ENCODE peak calls at places on chromosomes 2 and 18, in four cellular contexts. I is K562, W is GM12878, O is SK-N-SH. K is an unnamed sample.

GRCh38 chr2:235722869-235723268 is 229.0 kb downstream of the AGAP1 start:
- DNase-seq in I (no peak), W (no peak), O (no peak), K (no peak)

GRCh38 chr18:46756559-46757201 is at the start of gene ST8SIA5:
- DNase-seq in I (no peak), W (no peak), O (peak; percentile 74), K (peak; percentile 88)

GRCh38 chr2:233011268-233012190 is 1.5 kb downstream of the NGEF start:
- DNase-seq in I (no peak), W (no peak), O (no peak), K (no peak)

GRCh38 chr2:84257871-84258270 is 201.2 kb downstream of the SUCLG1 start:
- DNase-seq in I (no peak), W (no peak), O (no peak), K (no peak)

GRCh38 chr2:121722479-121722878 is 14.2 kb downstream of the NIFK start:
- DNase-seq in I (peak; percentile 62), W (no peak), O (no peak), K (no peak)

GRCh38 chr2:11071207-11071606 is 84.1 kb upstream of the SLC66A3 start:
- DNase-seq in I (peak; percentile 14), W (no peak), O (no peak), K (no peak)

GRCh38 chr2:42249887-42250286 is 80.7 kb downstream of the EML4 start:
- DNase-seq in I (no peak), W (no peak), O (no peak), K (no peak)

GRCh38 chr18:49111191-49111988 is 160.6 kb upstream of the SMAD7 start:
- DNase-seq in I (peak; percentile 17), W (no peak), O (peak; percentile 20), K (no peak)

GRCh38 chr2:172639823-172640222 is 83.9 kb downstream of the PDK1 start:
- DNase-seq in I (peak; percentile 11), W (no peak), O (no peak), K (no peak)

GRCh38 chr2:44291281-44292248 is 16.3 kb downstream of the SLC3A1 start:
- DNase-seq in I (peak; percentile 28), W (no peak), O (peak; percentile 76), K (no peak)

GRCh38 chr18:11947214-11948119 is 33.8 kb upstream of the IMPA2 start:
- DNase-seq in I (peak; percentile 83), W (peak; percentile 69), O (no peak), K (peak; percentile 83)

GRCh38 chr2:180705122-180705521 is 275.3 kb upstream of the UBE2E3 start:
- DNase-seq in I (no peak), W (no peak), O (no peak), K (no peak)

GRCh38 chr18:35410561-35410960 is 33.4 kb upstream of the ZNF396 start:
- DNase-seq in I (no peak), W (no peak), O (no peak), K (no peak)

GRCh38 chr2:85933753-85934594 is 45.2 kb upstream of the ST3GAL5 start:
- DNase-seq in I (peak; percentile 85), W (no peak), O (no peak), K (no peak)

DNA sequence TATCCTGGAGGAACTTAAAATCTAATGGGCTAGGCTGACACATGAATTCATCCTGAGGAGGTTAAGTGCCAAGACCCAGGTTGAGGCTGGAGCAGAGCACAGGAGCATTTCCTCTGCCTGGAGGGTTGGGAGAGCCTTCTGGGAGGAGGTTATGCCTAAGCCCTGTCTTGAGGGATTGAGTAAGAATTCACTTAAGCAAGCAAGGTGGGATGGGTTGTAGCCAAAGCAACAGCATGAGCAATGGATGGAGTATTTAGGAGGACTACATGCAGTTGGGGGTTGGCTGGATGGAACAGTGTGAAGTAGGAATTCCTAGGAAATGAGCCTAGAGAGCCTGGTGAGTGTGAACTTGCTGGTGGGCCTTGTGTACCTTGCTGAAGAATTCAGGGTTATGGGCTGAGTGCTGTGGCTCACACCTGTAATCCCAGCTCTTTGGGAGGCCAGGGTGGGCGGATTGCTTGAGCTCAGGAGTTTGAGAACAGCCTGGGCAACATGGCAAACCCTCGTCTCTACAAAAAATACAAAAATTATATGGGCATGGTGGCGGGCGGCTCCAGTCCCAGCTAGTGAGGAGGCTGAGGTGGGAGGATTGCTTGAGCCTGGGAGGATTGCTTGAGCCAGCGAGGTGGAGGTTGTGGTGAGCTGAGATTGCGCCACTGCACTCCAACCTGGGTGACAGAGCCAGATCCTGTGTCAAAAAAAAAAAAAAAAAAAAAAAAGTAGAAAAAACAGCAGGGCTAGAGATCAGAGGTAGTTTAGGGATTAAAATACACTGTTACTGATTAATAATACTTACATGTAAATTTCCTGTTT is 22.2 kb downstream of the TANC1 start:
- DNase-seq in I (no peak), W (no peak), O (no peak), K (no peak)
- TF ChIP-seq NRF1 in I (no peak), W (no peak), O (no peak), K (no peak)

GRCh38 chr2:111155610-111156009 is 34.9 kb downstream of the BCL2L11 start:
- DNase-seq in I (no peak), W (no peak), O (no peak), K (no peak)

GRCh38 chr2:111157798-111158197 is 37.1 kb downstream of the BCL2L11 start:
- DNase-seq in I (no peak), W (peak; percentile 69), O (no peak), K (no peak)

GRCh38 chr2:111156529-111156928 is 35.8 kb downstream of the BCL2L11 start:
- DNase-seq in I (no peak), W (no peak), O (no peak), K (no peak)

GRCh38 chr2:111154758-111155157 is 34.0 kb downstream of the BCL2L11 start:
- DNase-seq in I (no peak), W (no peak), O (no peak), K (no peak)

DNA sequence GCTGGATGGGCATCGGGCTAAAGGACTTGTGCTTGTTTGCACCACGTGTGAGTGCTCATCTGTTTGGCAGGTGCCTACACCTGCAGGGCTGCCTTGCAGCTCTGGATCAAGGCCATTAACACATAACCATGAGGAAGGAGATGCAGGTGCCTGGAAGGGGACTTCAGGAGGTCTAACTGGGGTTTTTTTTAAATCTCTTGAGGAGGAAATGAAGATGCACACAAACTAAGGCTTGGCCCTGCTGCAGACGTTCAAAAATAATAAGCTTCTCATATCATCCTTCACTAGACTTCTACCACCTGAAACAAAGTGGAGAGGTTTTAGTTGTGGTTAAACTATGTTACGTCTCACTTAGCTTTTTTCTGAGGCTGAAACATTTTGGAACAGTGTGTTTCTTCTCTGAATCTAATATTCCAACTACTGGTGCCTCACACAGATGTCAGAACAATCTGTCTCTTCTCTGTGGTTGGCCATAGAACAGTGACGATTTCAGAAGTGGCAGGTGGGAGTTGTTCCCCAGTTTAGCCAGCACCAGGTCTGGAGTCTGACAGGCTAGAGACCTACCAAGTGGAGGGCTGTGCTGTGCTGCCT is 36.5 kb downstream of the BCL2L11 start:
- DNase-seq in I (no peak), W (no peak), O (no peak), K (no peak)
- H3K9ac ChIP-seq in I (no peak overlapping the region), W (no peak overlapping the region), O (no peak overlapping the region), K (no peak overlapping the region)

DNA sequence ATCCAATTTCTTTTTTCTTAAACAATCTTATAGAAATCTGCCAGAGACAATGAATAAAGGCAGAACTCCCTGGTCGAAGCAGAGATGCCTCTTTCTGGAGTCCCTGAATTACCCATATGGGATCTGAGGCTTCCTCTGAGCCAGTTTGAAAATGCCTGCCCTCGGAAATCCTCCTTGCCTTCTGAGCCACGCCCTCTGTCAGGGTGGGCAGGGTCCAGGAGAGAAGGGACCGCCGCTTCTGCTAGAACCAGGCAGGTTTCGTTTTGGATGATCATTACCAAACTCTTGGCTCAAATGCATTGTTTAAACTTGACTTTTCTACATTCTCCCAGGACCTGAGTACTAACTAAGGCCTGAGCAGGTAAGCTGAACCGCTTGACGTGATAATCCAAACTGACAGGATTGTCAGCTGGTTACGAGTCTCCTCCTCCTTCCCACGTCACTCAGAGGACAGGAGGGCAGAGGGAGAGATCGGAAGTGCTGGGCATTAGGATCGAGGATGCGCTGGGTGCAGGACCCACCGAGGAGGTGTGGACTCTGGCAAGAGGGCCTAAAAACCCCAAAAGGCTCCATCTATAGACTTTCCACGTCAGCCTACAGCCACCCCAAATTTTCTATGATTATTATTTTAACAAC is 128.4 kb downstream of the KLHL29 start:
- DNase-seq in I (no peak), W (no peak), O (no peak), K (no peak)
- TF ChIP-seq NRF1 in I (no peak), W (no peak), O (no peak), K (no peak)

GRCh38 chr2:101699191-101699938 is 1.9 kb downstream of the MAP4K4 start:
- DNase-seq in I (no peak), W (no peak), O (no peak), K (no peak)
- H3K9ac ChIP-seq in I (peak overlapping the region; percentile 58), W (no peak overlapping the region), O (peak overlapping the region; percentile 90), K (peak overlapping the region; percentile 6)

GRCh38 chr2:67213270-67213670 is 183.9 kb upstream of the ETAA1 start:
- DNase-seq in I (no peak), W (no peak), O (peak; percentile 43), K (no peak)
- TF ChIP-seq NRF1 in I (no peak), W (no peak), O (no peak), K (no peak)

DNA sequence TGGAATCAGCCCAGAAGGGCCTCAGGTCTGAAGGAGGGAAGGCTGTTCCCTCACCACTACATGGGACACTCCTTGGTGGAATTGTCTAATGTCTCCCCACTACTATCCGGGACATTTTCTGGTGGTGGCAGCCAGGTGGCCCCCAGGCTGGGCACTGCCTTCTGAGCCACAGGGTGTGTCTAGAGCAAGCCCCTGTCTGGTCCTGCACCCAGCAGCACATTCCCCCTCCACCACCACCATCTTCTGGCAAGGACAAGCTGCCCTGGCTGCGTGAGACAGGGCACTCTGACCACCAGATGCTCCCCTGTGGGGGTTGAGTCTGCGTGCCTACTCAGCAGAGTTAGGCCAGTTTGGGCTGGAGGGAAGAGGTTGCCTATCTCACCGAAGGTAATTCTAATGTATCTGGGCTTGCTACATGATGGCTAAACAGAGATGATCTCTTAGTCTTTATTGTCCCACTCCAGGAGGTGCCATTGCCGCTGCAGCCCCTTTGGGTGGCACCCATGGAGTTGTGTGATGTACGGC is 106.3 kb downstream of the PLB1 start:
- DNase-seq in I (no peak), W (no peak), O (no peak), K (no peak)
- H3K9ac ChIP-seq in I (no peak overlapping the region), W (no peak overlapping the region), O (no peak overlapping the region), K (no peak overlapping the region)

GRCh38 chr18:5167827-5168226 is 29.2 kb downstream of the AKAIN1 start:
- DNase-seq in I (no peak), W (no peak), O (no peak), K (no peak)
- TF ChIP-seq NRF1 in I (no peak), W (no peak), O (no peak), K (no peak)

DNA sequence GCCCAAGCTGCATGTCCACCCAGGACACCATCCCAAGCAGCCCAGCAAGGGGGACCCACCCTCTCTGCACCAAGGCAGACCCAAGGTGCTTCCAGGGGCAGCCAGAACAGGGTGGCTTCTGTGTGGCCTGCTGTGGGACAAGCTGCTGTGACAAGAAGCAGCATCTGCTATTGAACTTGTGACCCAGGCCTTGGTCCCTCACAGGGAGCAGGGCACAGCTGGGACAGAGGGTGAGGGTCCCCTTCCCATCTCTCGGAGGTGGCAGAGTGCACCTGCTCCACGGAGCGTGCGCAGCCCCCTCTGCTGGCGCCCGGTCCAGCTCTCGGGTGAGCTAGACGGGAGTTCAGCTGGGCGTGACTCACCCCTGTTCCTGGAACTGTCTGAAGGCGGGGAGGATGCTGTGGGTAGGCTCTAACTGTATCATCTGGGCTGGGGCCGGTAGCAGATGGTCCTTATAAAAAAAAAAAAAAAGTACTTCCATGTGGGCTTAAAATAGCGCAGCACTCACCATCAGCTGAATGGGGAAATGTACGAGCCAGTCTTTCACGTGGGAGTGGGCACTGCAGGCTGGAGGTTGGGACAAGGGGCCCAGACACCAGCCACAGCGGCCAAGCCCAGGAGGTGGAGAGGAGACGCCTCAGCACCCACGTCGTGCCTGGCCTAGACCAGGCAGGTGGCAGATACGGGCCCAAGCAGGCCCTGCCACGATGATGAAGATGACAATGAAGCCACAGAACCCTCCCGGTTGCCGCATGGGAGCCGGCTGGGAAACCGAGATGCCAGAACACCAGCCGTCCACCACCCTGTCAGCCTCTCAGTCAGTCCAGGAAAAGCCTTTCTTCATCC is 136.8 kb upstream of the ID2 start:
- DNase-seq in I (peak; percentile 93), W (peak; percentile 62), O (peak; percentile 83), K (no peak)
- H3K9ac ChIP-seq in I (no peak overlapping the region), W (peak overlapping the region; percentile 67), O (no peak overlapping the region), K (no peak overlapping the region)